ENCODE peak calls at places on chromosomes 3 and 15, in six cellular contexts. One of them, this sample, is unnamed.

GRCh38 chr3:149576071-149576564 is 81.7 kb downstream of the WWTR1 start:
- DNase-seq in H1: no peak
- DNase-seq in K562: peak
- DNase-seq in GM12878: no peak
- DNase-seq in HepG2: peak
- DNase-seq in GM23338: peak
- DNase-seq in this sample: no peak

GRCh38 chr15:58522391-58522790 is 90.6 kb downstream of the LIPC start:
- DNase-seq in GM12878: no peak
- DNase-seq in K562: no peak
- DNase-seq in GM23338: no peak
- DNase-seq in HepG2: no peak
- DNase-seq in H1: no peak
- DNase-seq in this sample: no peak

GRCh38 chr3:27905625-27906024 is 183.5 kb upstream of the EOMES start:
- DNase-seq in H1: no peak
- DNase-seq in GM23338: no peak
- DNase-seq in GM12878: no peak
- DNase-seq in HepG2: no peak
- DNase-seq in K562: no peak
- DNase-seq in this sample: no peak

GRCh38 chr3:55272031-55272645 is 215.0 kb downstream of the WNT5A start:
- DNase-seq in HepG2: no peak
- DNase-seq in H1: no peak
- DNase-seq in GM23338: no peak
- DNase-seq in K562: no peak
- DNase-seq in GM12878: no peak
- DNase-seq in this sample: no peak

GRCh38 chr3:122661633-122662032 is 19.0 kb upstream of the PARP14 start:
- DNase-seq in K562: no peak
- DNase-seq in GM12878: no peak
- DNase-seq in H1: no peak
- DNase-seq in HepG2: no peak
- DNase-seq in GM23338: no peak
- DNase-seq in this sample: no peak

GRCh38 chr15:28094732-28095521 is 4.2 kb downstream of the OCA2 start:
- DNase-seq in H1: no peak
- DNase-seq in GM23338: peak
- DNase-seq in K562: no peak
- DNase-seq in GM12878: no peak
- DNase-seq in HepG2: no peak
- DNase-seq in this sample: peak

GRCh38 chr3:157102098-157102497 is 57.8 kb downstream of the CCNL1 start:
- DNase-seq in H1: no peak
- DNase-seq in GM12878: no peak
- DNase-seq in K562: no peak
- DNase-seq in HepG2: no peak
- DNase-seq in GM23338: no peak
- DNase-seq in this sample: no peak

GRCh38 chr3:138908815-138909214 is 38.1 kb downstream of the FOXL2 start:
- DNase-seq in GM12878: no peak
- DNase-seq in K562: no peak
- DNase-seq in HepG2: no peak
- DNase-seq in H1: no peak
- DNase-seq in GM23338: no peak
- DNase-seq in this sample: no peak

GRCh38 chr15:64461577-64462162 is 1.3 kb downstream of the ZNF609 start:
- DNase-seq in GM23338: peak
- DNase-seq in GM12878: no peak
- DNase-seq in HepG2: peak
- DNase-seq in K562: peak
- DNase-seq in H1: no peak
- DNase-seq in this sample: peak

GRCh38 chr3:178480795-178481194 is 55.4 kb upstream of the KCNMB2 start:
- DNase-seq in GM23338: no peak
- DNase-seq in HepG2: no peak
- DNase-seq in H1: no peak
- DNase-seq in K562: no peak
- DNase-seq in GM12878: peak
- DNase-seq in this sample: no peak

GRCh38 chr15:32936283-32936918 is 218.6 kb downstream of the GREM1 start:
- DNase-seq in K562: peak
- DNase-seq in HepG2: peak
- DNase-seq in GM12878: no peak
- DNase-seq in GM23338: peak
- DNase-seq in H1: no peak
- DNase-seq in this sample: no peak

GRCh38 chr3:66047321-66048050 is 8.8 kb upstream of the MAGI1 start:
- DNase-seq in GM23338: no peak
- DNase-seq in GM12878: no peak
- DNase-seq in HepG2: peak
- DNase-seq in K562: no peak
- DNase-seq in H1: no peak
- DNase-seq in this sample: no peak

GRCh38 chr15:75195122-75195765 is 6.4 kb upstream of the C15orf39 start:
- DNase-seq in GM23338: peak
- DNase-seq in HepG2: no peak
- DNase-seq in GM12878: no peak
- DNase-seq in H1: no peak
- DNase-seq in K562: no peak
- DNase-seq in this sample: peak

DNA sequence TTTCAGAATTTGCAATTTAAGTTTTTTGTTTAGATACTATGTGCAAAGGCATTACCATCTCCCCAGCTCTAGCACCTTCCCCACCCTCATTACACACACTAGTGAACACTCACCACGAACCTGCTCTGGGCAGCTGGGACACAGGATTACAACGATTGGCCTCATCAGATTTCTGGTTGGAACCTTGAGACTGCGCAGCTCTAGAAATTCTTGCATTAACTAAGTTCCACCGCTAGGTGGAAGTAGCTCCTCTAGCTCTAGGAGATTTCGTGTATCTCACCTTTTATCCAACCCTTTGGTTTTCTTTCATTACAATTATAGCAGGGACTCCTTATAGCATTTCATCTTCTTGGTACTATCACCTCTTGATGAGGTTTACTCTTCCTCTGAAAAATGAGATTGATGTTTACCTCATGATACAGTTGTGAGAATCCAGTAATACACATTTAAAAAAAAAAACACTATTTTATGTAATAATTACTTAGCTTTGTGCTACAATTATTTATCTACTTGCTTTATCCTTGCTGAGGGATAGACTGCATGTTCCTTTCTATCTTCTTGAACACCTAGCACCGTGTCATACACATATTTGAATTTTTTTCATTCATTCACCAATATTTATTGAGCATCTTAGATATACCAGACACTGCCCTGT is 28.7 kb upstream of the PLOD2 start:
- DNase-seq in K562: peak
- DNase-seq in GM23338: peak
- DNase-seq in H1: no peak
- DNase-seq in GM12878: no peak
- DNase-seq in HepG2: peak
- DNase-seq in this sample: no peak
- TF ChIP-seq CREB1 in K562: no peak
- TF ChIP-seq CREB1 in GM23338: no peak
- TF ChIP-seq CREB1 in H1: no peak
- TF ChIP-seq CREB1 in GM12878: no peak
- TF ChIP-seq CREB1 in HepG2: no peak
- TF ChIP-seq CREB1 in this sample: no peak

GRCh38 chr3:126524429-126524988 is 554 bp downstream of the CHST13 start:
- DNase-seq in HepG2: peak
- DNase-seq in GM12878: no peak
- DNase-seq in H1: no peak
- DNase-seq in GM23338: no peak
- DNase-seq in K562: peak
- DNase-seq in this sample: no peak
- TF ChIP-seq CREB1 in HepG2: no peak
- TF ChIP-seq CREB1 in GM12878: no peak
- TF ChIP-seq CREB1 in H1: no peak
- TF ChIP-seq CREB1 in GM23338: no peak
- TF ChIP-seq CREB1 in K562: no peak
- TF ChIP-seq CREB1 in this sample: no peak

GRCh38 chr3:44874308-44874707 is at the start of gene TGM4:
- DNase-seq in HepG2: no peak
- DNase-seq in H1: no peak
- DNase-seq in K562: no peak
- DNase-seq in GM12878: no peak
- DNase-seq in GM23338: no peak
- DNase-seq in this sample: no peak
- TF ChIP-seq CREB1 in HepG2: no peak
- TF ChIP-seq CREB1 in H1: no peak
- TF ChIP-seq CREB1 in K562: no peak
- TF ChIP-seq CREB1 in GM12878: no peak
- TF ChIP-seq CREB1 in GM23338: no peak
- TF ChIP-seq CREB1 in this sample: no peak

GRCh38 chr3:15875016-15875689 is 77.4 kb upstream of the ANKRD28 start:
- DNase-seq in GM23338: no peak
- DNase-seq in K562: no peak
- DNase-seq in H1: no peak
- DNase-seq in HepG2: no peak
- DNase-seq in GM12878: no peak
- DNase-seq in this sample: no peak
- TF ChIP-seq CREB1 in GM23338: no peak
- TF ChIP-seq CREB1 in K562: no peak
- TF ChIP-seq CREB1 in H1: no peak
- TF ChIP-seq CREB1 in HepG2: no peak
- TF ChIP-seq CREB1 in GM12878: no peak
- TF ChIP-seq CREB1 in this sample: no peak

DNA sequence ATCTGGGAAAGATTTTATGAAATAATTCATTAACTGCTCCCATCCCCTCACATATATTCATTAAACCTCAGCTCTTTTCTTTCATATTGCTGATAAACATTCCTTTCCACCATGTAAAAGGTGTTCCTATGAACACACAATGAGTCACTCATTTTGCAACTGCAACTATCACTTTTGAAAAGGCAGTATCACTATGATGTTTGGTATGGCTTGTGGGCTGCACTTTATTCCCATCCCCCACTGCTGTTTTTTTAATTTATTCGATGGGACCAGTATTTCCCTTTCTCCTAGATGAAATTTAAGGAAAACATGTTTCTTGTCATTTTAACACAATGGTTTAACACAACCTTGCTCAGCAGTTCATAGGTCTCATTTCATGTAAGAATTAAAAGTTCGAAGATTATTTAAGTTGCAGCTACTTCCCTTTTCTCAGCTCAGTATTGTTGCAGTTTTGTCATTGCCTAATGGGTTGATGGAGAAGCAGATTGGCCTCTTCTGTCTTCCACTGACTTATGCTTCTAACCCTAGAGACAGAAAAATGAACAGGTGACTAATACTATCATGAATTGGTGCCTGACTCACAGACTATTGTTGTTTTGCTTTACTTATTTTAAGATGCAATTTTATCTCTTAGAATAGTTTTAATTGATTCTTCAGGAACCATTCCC is 280.3 kb downstream of the ZPLD1 start:
- DNase-seq in H1: no peak
- DNase-seq in K562: no peak
- DNase-seq in HepG2: no peak
- DNase-seq in GM23338: no peak
- DNase-seq in GM12878: peak
- DNase-seq in this sample: no peak
- TF ChIP-seq CREB1 in H1: no peak
- TF ChIP-seq CREB1 in K562: no peak
- TF ChIP-seq CREB1 in HepG2: no peak
- TF ChIP-seq CREB1 in GM23338: no peak
- TF ChIP-seq CREB1 in GM12878: peak
- TF ChIP-seq CREB1 in this sample: no peak

GRCh38 chr15:100627789-100628395 is 25.5 kb downstream of the ASB7 start:
- DNase-seq in H1: peak
- DNase-seq in K562: peak
- DNase-seq in GM23338: peak
- DNase-seq in GM12878: peak
- DNase-seq in HepG2: peak
- DNase-seq in this sample: peak

GRCh38 chr15:100633763-100634075 is 31.3 kb downstream of the ASB7 start:
- DNase-seq in HepG2: no peak
- DNase-seq in GM23338: no peak
- DNase-seq in H1: no peak
- DNase-seq in GM12878: no peak
- DNase-seq in K562: no peak
- DNase-seq in this sample: no peak

GRCh38 chr15:100631831-100632230 is 29.4 kb downstream of the ASB7 start:
- DNase-seq in GM23338: no peak
- DNase-seq in GM12878: no peak
- DNase-seq in H1: no peak
- DNase-seq in K562: no peak
- DNase-seq in HepG2: no peak
- DNase-seq in this sample: no peak

GRCh38 chr15:100623301-100623700 is 20.9 kb downstream of the ASB7 start:
- DNase-seq in K562: no peak
- DNase-seq in GM12878: no peak
- DNase-seq in HepG2: no peak
- DNase-seq in GM23338: no peak
- DNase-seq in H1: no peak
- DNase-seq in this sample: no peak

DNA sequence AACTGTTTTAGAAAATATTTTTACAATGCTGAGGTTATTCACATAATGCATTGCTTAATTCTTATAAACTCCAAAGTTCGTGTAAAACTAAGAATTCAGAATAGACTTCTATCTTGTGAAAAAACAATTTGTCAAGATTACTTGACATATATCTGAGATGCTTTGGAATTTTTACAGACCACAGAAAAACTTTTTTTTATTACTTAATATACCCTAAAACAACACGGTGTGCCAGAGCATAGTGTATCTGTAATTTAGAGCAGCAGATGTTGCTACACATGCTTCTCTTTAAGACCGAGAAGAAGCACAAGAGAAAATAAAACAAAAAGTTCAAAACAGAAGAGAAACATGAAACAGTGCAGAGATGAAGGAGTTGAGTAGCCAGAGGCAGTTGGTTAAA is 26.4 kb downstream of the ASB7 start:
- DNase-seq in H1: no peak
- DNase-seq in GM23338: no peak
- DNase-seq in K562: no peak
- DNase-seq in GM12878: no peak
- DNase-seq in HepG2: no peak
- DNase-seq in this sample: no peak
- TF ChIP-seq CREB1 in H1: no peak
- TF ChIP-seq CREB1 in GM23338: no peak
- TF ChIP-seq CREB1 in K562: no peak
- TF ChIP-seq CREB1 in GM12878: no peak
- TF ChIP-seq CREB1 in HepG2: no peak
- TF ChIP-seq CREB1 in this sample: no peak

GRCh38 chr3:175431396-175431795 is 572.3 kb downstream of the NAALADL2 start:
- DNase-seq in H1: no peak
- DNase-seq in K562: no peak
- DNase-seq in GM23338: peak
- DNase-seq in HepG2: no peak
- DNase-seq in GM12878: no peak
- DNase-seq in this sample: no peak
- TF ChIP-seq CREB1 in H1: no peak
- TF ChIP-seq CREB1 in K562: no peak
- TF ChIP-seq CREB1 in GM23338: no peak
- TF ChIP-seq CREB1 in HepG2: no peak
- TF ChIP-seq CREB1 in GM12878: no peak
- TF ChIP-seq CREB1 in this sample: no peak